ENCODE peak calls at places on chromosome 21, in five cellular contexts. P is IMR-90, N is K562, Y is GM12878, K is SK-N-SH. G is an unnamed sample.

GRCh38 chr21:38863291-38863690 is 57.6 kb downstream of the ETS2 start:
- DNase-seq in P (no peak), N (no peak), Y (no peak), K (no peak), G (no peak)

GRCh38 chr21:25999935-26000582 is 170.5 kb downstream of the APP start:
- DNase-seq in P (no peak), N (no peak), Y (no peak), K (no peak), G (no peak)

GRCh38 chr21:37430184-37430821 is 63.7 kb downstream of the DYRK1A start:
- DNase-seq in P (no peak), N (no peak), Y (no peak), K (no peak), G (no peak)

GRCh38 chr21:28294046-28294445 is 698.6 kb downstream of the LTN1 start:
- DNase-seq in P (peak; percentile 72), N (no peak), Y (no peak), K (no peak), G (no peak)

GRCh38 chr21:24369751-24370150 is 1237.5 kb downstream of the MRPL39 start:
- DNase-seq in P (peak; percentile 2), N (no peak), Y (no peak), K (no peak), G (no peak)

GRCh38 chr21:46482225-46482845 is 23.6 kb downstream of the DIP2A start:
- DNase-seq in P (no peak), N (no peak), Y (no peak), K (no peak), G (no peak)

GRCh38 chr21:14403681-14404318 is 20.9 kb upstream of the HSPA13 start:
- DNase-seq in P (peak; percentile 45), N (peak; percentile 36), Y (peak; percentile 9), K (peak; percentile 24), G (peak; percentile 2)

GRCh38 chr21:33664135-33664534 is 21.8 kb downstream of the ITSN1 start:
- DNase-seq in P (no peak), N (no peak), Y (no peak), K (no peak), G (no peak)

GRCh38 chr21:17819878-17820232 is 699 bp upstream of the C21orf91 start:
- DNase-seq in P (peak; percentile 72), N (peak; percentile 31), Y (no peak), K (peak; percentile 5), G (no peak)

GRCh38 chr21:36721817-36722216 is 22.9 kb downstream of the SIM2 start:
- DNase-seq in P (no peak), N (no peak), Y (no peak), K (no peak), G (no peak)

GRCh38 chr21:27023186-27023585 is 56.3 kb upstream of the ADAMTS5 start:
- DNase-seq in P (no peak), N (no peak), Y (no peak), K (no peak), G (no peak)
- TF ChIP-seq RCOR1 in P (no peak), N (no peak), Y (no peak), K (no peak), G (no peak)

GRCh38 chr21:41397416-41397815 is 28.6 kb upstream of the MX1 start:
- DNase-seq in P (no peak), N (no peak), Y (no peak), K (no peak), G (no peak)
- TF ChIP-seq RCOR1 in P (no peak), N (no peak), Y (no peak), K (no peak), G (no peak)

GRCh38 chr21:31364265-31364945 is 20.3 kb upstream of the TIAM1 start:
- DNase-seq in P (no peak), N (no peak), Y (no peak), K (no peak), G (no peak)

GRCh38 chr21:31370893-31371652 is 27.0 kb upstream of the TIAM1 start:
- DNase-seq in P (peak; percentile 53), N (no peak), Y (no peak), K (no peak), G (no peak)

GRCh38 chr21:31363720-31364119 is 19.7 kb upstream of the TIAM1 start:
- DNase-seq in P (no peak), N (no peak), Y (no peak), K (no peak), G (no peak)

GRCh38 chr21:31370281-31370892 is 26.3 kb upstream of the TIAM1 start:
- DNase-seq in P (no peak), N (no peak), Y (no peak), K (no peak), G (no peak)

GRCh38 chr21:31366825-31367224 is 22.8 kb upstream of the TIAM1 start:
- DNase-seq in P (peak; percentile 86), N (no peak), Y (no peak), K (no peak), G (no peak)
- TF ChIP-seq RCOR1 in P (no peak), N (no peak), Y (no peak), K (no peak), G (no peak)

GRCh38 chr21:45264146-45264918 is 23.4 kb downstream of the POFUT2 start:
- DNase-seq in P (no peak), N (no peak), Y (no peak), K (peak; percentile 33), G (no peak)

GRCh38 chr21:45266518-45267389 is 20.9 kb downstream of the POFUT2 start:
- DNase-seq in P (no peak), N (no peak), Y (no peak), K (no peak), G (no peak)

GRCh38 chr21:45265721-45266517 is 21.8 kb downstream of the POFUT2 start:
- DNase-seq in P (no peak), N (no peak), Y (no peak), K (no peak), G (no peak)

GRCh38 chr21:45263534-45263933 is 24.2 kb downstream of the POFUT2 start:
- DNase-seq in P (no peak), N (no peak), Y (no peak), K (peak; percentile 12), G (no peak)

DNA sequence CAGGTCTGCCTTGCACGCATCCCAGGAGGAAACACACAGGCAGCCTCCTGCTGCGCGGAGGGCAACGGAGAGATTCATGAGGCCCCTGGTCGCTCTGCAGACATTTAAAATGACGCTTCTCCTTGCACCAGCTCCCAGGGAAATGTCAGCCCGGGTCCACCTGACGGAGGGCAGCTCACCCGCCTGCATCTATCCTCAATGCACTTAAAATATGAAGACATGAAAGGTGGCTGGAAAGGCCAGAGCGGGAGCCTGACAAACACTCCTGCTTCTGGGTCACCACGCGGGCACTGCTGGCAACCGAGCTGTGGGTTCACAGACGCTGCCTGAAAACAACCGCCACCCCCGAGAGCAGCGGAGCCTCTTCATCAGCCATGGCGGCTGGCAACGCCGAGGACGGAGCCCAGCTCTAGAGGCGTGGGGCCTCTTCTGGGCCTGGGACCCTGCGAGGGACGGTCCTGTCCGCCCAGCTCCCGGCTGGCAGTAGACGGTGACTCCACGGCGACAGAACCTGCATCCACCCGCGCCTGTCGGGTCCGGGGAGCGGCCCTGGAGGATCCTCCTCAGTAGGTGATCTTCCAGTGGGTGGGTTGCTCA is 22.7 kb downstream of the POFUT2 start:
- DNase-seq in P (no peak), N (no peak), Y (no peak), K (no peak), G (no peak)
- TF ChIP-seq RCOR1 in P (no peak), N (no peak), Y (no peak), K (no peak), G (no peak)

GRCh38 chr21:35083246-35083645 is 34.1 kb upstream of the RUNX1 start:
- DNase-seq in P (no peak), N (no peak), Y (no peak), K (no peak), G (no peak)

GRCh38 chr21:35090403-35090802 is 41.3 kb upstream of the RUNX1 start:
- DNase-seq in P (no peak), N (no peak), Y (no peak), K (no peak), G (no peak)

GRCh38 chr21:35088235-35088865 is 39.2 kb upstream of the RUNX1 start:
- DNase-seq in P (peak; percentile 46), N (no peak), Y (no peak), K (no peak), G (no peak)

GRCh38 chr21:35086357-35086756 is 37.3 kb upstream of the RUNX1 start:
- DNase-seq in P (peak; percentile 54), N (no peak), Y (no peak), K (no peak), G (no peak)

DNA sequence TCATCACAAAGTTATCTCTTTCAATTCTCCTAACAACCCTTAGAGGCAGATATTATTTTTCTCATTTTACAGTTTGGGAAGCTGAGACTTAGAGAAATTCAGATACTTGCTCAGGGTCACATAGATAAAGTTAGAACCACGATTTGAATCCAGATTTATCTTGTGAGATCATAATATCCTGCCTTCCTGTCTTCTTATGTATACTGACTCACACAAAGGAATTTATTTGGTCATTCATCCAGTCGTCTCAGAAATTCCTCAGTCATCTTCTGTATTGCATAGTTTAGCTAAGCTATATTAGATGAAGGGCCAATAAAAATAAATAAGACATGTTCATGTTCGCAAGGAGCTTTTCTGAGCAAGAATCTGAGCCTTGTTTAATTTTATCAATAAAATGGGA is 35.8 kb upstream of the RUNX1 start:
- DNase-seq in P (peak; percentile 99), N (no peak), Y (no peak), K (no peak), G (peak; percentile 3)
- TF ChIP-seq RCOR1 in P (no peak), N (no peak), Y (no peak), K (no peak), G (no peak)

DNA sequence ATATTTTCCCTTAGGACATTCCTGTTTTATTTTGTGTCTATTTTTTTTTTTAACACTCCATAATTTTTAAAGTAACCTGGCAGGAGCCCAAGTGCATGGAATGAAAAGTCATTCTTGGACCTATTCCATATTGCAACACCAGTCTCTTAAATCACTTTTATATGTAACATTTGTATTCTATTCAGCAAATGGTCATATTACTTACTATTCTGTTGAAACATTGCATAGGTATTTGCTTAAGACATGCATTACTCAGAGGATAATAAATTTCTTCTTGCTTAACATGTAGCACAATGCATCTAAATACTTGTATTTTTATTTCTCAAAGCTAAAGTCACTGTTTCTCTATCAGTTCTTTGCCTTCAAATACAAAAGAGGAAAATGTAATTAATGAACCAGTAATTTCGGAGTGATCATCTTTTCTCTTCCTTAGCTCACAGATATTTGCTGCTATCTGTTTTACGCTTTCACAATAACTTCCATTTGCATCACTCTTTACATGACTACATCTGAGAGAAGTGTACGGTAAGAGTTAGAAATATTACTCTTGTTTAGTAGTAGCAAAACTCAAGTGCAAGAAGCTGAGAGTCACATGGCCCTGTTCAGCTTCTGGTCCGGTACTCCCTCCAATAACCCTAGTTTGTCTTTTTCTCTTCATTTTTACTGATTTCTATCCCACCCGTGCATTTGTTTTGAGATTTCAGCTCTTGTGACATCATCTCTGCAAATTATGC is 394.8 kb downstream of the USP25 start:
- DNase-seq in P (peak; percentile 89), N (no peak), Y (no peak), K (no peak), G (no peak)
- TF ChIP-seq RCOR1 in P (no peak), N (no peak), Y (no peak), K (no peak), G (no peak)

GRCh38 chr21:44076316-44076715 is 30.9 kb upstream of the PWP2 start:
- DNase-seq in P (no peak), N (no peak), Y (no peak), K (no peak), G (no peak)
- TF ChIP-seq RCOR1 in P (no peak), N (no peak), Y (no peak), K (no peak), G (no peak)

G was measured in A549.